ENCODE peak calls at places on chromosome 14, in five cellular contexts. W is brain microvascular endothelial cell, E is lung, Q is foreskin fibroblast, D is WERI-Rb-1. M is an unnamed sample.

GRCh38 chr14:93285048-93285447 is 47.8 kb downstream of the BTBD7 start:
- DNase-seq in Q (no peak), E (no peak), W (peak; percentile 47), D (no peak), M (no peak)

GRCh38 chr14:90788031-90788430 is 28.2 kb downstream of the TTC7B start:
- DNase-seq in E (no peak), D (no peak), W (no peak), Q (no peak), M (no peak)

GRCh38 chr14:35336171-35337073 is 44.2 kb downstream of the PSMA6 start:
- DNase-seq in D (no peak), W (peak; percentile 47), Q (peak; percentile 80), E (peak; percentile 93), M (no peak)

GRCh38 chr14:34030864-34031263 is 80.0 kb upstream of the EGLN3 start:
- DNase-seq in D (no peak), W (no peak), E (no peak), Q (peak; percentile 88), M (peak; percentile 94)

GRCh38 chr14:26282578-26282977 is 315.3 kb downstream of the NOVA1 start:
- DNase-seq in Q (no peak), W (no peak), D (no peak), E (no peak), M (no peak)

GRCh38 chr14:33850826-33851225 is 100.0 kb downstream of the EGLN3 start:
- DNase-seq in D (no peak), Q (no peak), W (no peak), E (no peak), M (no peak)

GRCh38 chr14:61802010-61802621 is 39.9 kb downstream of the SNAPC1 start:
- DNase-seq in W (no peak), D (no peak), E (no peak), Q (no peak), M (no peak)

GRCh38 chr14:92258934-92259333 is 64.0 kb upstream of the SLC24A4 start:
- DNase-seq in Q (no peak), E (no peak), W (no peak), D (no peak), M (no peak)

GRCh38 chr14:72439707-72440106 is 454.2 kb downstream of the DPF3 start:
- DNase-seq in E (no peak), D (no peak), Q (no peak), W (no peak), M (no peak)

GRCh38 chr14:73441286-73441685 is 17.1 kb downstream of the NUMB start:
- DNase-seq in W (no peak), D (no peak), E (no peak), Q (no peak), M (no peak)

GRCh38 chr14:104559769-104560585 is 19.6 kb upstream of the C14orf180 start:
- DNase-seq in W (no peak), E (no peak), D (no peak), Q (no peak), M (no peak)

GRCh38 chr14:105883066-105884005 is 357.0 kb downstream of the TMEM121 start:
- DNase-seq in D (peak; percentile 2), E (no peak), W (no peak), Q (no peak), M (no peak)

GRCh38 chr14:99534863-99535262 is 53.7 kb downstream of the CCNK start:
- DNase-seq in W (no peak), D (peak; percentile 58), Q (no peak), E (no peak), M (no peak)

GRCh38 chr14:90624228-90624627 is 192.0 kb downstream of the TTC7B start:
- DNase-seq in E (peak; percentile 61), Q (peak; percentile 63), D (no peak), W (no peak), M (no peak)

GRCh38 chr14:57748279-57748678 is 117.6 kb downstream of the SLC35F4 start:
- DNase-seq in Q (no peak), E (no peak), W (no peak), D (no peak), M (no peak)

GRCh38 chr14:21675566-21675965 is 1.9 kb upstream of the OR4E1 start:
- DNase-seq in Q (no peak), W (no peak), D (no peak), E (no peak), M (no peak)

GRCh38 chr14:100554082-100554677 is 33.0 kb downstream of the BEGAIN start:
- DNase-seq in W (no peak), E (no peak), Q (no peak), D (peak; percentile 13), M (no peak)

GRCh38 chr14:52402812-52403526 is 88.9 kb downstream of the PTGER2 start:
- DNase-seq in E (no peak), Q (peak; percentile 76), W (peak; percentile 31), D (no peak), M (no peak)

GRCh38 chr14:61504841-61505340 is 183.5 kb downstream of the PRKCH start:
- DNase-seq in E (no peak), W (no peak), Q (no peak), D (no peak), M (no peak)

GRCh38 chr14:69350892-69351291 is 47.2 kb downstream of the ERH start:
- DNase-seq in D (no peak), W (no peak), E (no peak), Q (no peak), M (no peak)

GRCh38 chr14:51491036-51491545 is 160.6 kb upstream of the FRMD6 start:
- DNase-seq in E (no peak), Q (no peak), D (no peak), W (no peak), M (no peak)

GRCh38 chr14:105061428-105062047 is 3.7 kb downstream of the GPR132 start:
- DNase-seq in Q (no peak), E (no peak), W (no peak), D (no peak), M (no peak)

GRCh38 chr14:96582995-96583394 is 80.8 kb downstream of the PAPOLA start:
- DNase-seq in W (no peak), D (no peak), Q (no peak), E (no peak), M (no peak)

GRCh38 chr14:76551906-76552305 is 176.0 kb downstream of the ESRRB start:
- DNase-seq in D (no peak), E (no peak), W (no peak), Q (no peak), M (no peak)

GRCh38 chr14:92677087-92677668 is 71.2 kb downstream of the LGMN start:
- DNase-seq in E (no peak), Q (no peak), W (no peak), D (no peak), M (no peak)

GRCh38 chr14:75068294-75069020 is 984 bp upstream of the ZC2HC1C start:
- DNase-seq in E (no peak), D (no peak), Q (no peak), W (no peak), M (no peak)

GRCh38 chr14:96105921-96106441 is 66.8 kb downstream of the C14orf132 start:
- DNase-seq in W (no peak), E (peak; percentile 59), D (no peak), Q (peak; percentile 72), M (no peak)

GRCh38 chr14:34710744-34711143 is 3.6 kb downstream of the CFL2 start:
- DNase-seq in D (no peak), W (no peak), E (no peak), Q (no peak), M (no peak)

GRCh38 chr14:105193916-105194782 is 13.0 kb upstream of the NUDT14 start:
- DNase-seq in D (no peak), E (no peak), W (no peak), Q (no peak), M (no peak)

GRCh38 chr14:106564058-106564643 is 1037.8 kb downstream of the TMEM121 start:
- DNase-seq in W (no peak), Q (no peak), D (peak; percentile 54), E (peak; percentile 41), M (no peak)

GRCh38 chr14:100531591-100532121 is 55.6 kb downstream of the BEGAIN start:
- DNase-seq in W (no peak), Q (no peak), D (peak; percentile 4), E (peak; percentile 25), M (no peak)

GRCh38 chr14:105854600-105855245 is 328.3 kb downstream of the TMEM121 start:
- DNase-seq in W (no peak), Q (no peak), E (no peak), D (no peak), M (no peak)

DNA sequence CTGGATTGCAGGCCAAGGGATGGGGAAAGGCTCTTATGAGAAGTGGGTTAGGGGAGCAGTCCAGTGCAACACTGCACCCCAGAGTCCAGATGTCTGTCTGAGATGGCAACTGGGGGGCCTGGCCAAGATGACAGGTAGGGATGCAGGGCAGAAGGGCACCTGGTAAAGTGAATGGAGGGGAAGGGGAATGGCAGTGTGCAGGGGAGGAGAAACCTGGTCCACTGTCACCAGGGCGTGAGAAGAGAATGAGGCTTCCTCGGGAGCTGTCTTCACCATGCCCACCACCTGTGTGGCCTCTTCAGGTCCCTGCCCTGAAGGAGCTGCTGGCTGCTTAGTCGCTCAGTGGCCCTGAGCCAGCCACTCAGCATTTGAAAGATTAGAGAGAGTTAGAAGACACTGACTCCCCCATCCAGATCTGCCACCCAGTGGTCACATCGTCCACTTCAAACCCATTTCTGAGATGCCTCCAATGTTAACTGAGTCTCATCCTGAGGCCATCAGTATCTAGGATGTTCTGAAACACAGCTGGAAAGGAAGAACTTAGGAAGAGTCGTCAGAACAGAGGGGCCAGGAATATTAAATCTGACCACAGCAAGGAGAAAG is 57.3 kb downstream of the PLEKHG3 start:
- DNase-seq in W (peak; percentile 15), Q (peak; percentile 31), D (no peak), E (no peak), M (no peak)
- TF ChIP-seq CTCF in W (no peak), Q (no peak), D (peak; percentile 31), E (no peak), M (no peak)

DNA sequence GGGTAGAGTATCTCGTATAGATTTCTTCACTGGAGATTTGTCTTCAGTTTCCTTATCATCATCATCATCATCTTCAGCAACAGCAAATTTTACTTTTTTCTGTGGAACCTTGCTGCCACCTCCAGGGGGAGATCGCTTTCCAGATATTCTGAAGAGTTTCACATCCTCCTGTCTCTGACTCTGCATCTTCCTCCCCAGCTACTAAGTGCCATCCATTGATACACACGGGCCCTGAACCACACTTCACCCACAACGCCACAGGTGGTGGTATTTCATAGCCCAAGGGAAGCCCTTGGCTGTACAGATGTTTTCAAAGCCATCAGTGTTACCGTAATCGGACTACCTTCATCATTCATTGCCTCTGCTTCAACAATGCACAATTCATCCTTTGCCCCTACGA is 82.2 kb downstream of the PPP2R5C start:
- DNase-seq in D (no peak), W (no peak), E (no peak), Q (peak; percentile 14), M (no peak)
- TF ChIP-seq CTCF in D (no peak), W (peak; percentile 47), E (no peak), Q (peak; percentile 13), M (peak; percentile 34)

GRCh38 chr14:24817638-24818053 is 183.7 kb upstream of the GZMB start:
- DNase-seq in E (no peak), W (no peak), D (no peak), Q (peak; percentile 74), M (no peak)
- TF ChIP-seq CTCF in E (no peak), W (peak; percentile 68), D (no peak), Q (peak; percentile 67), M (peak; percentile 55)

GRCh38 chr14:23633160-23633701 is 2.9 kb upstream of the DHRS2 start:
- DNase-seq in W (no peak), E (no peak), D (peak; percentile 39), Q (peak; percentile 15), M (no peak)

GRCh38 chr14:23631234-23631633 is 4.9 kb upstream of the DHRS2 start:
- DNase-seq in Q (no peak), E (no peak), D (no peak), W (no peak), M (no peak)

GRCh38 chr14:23632461-23633159 is 3.6 kb upstream of the DHRS2 start:
- DNase-seq in W (no peak), Q (no peak), D (no peak), E (no peak), M (no peak)

GRCh38 chr14:23630687-23631086 is 5.5 kb upstream of the DHRS2 start:
- DNase-seq in D (no peak), W (no peak), Q (no peak), E (no peak), M (no peak)

GRCh38 chr14:23631702-23632460 is 4.3 kb upstream of the DHRS2 start:
- DNase-seq in E (peak; percentile 73), Q (peak; percentile 90), W (peak; percentile 41), D (peak; percentile 94), M (peak; percentile 55)
- TF ChIP-seq CTCF in E (peak; percentile 78), Q (peak; percentile 97), W (peak; percentile 97), D (peak; percentile 96), M (peak; percentile 98)